ENCODE peak calls at places on chromosome 7, in six cellular contexts. One of them, this sample, is unnamed.

GRCh38 chr7:13188236-13188635 is 500.8 kb downstream of the ARL4A start:
- DNase-seq in GM12891: no peak
- DNase-seq in K562: no peak
- DNase-seq in HepG2: no peak
- DNase-seq in GM12878: no peak
- DNase-seq in H1: no peak
- DNase-seq in this sample: no peak

GRCh38 chr7:111639894-111640293 is 77.6 kb upstream of the IMMP2L start:
- DNase-seq in GM12891: no peak
- DNase-seq in K562: no peak
- DNase-seq in HepG2: no peak
- DNase-seq in GM12878: no peak
- DNase-seq in H1: no peak
- DNase-seq in this sample: no peak

GRCh38 chr7:50393076-50393475 is 57.1 kb downstream of the FIGNL1 start:
- DNase-seq in GM12891: no peak
- DNase-seq in K562: peak
- DNase-seq in HepG2: no peak
- DNase-seq in GM12878: no peak
- DNase-seq in H1: no peak
- DNase-seq in this sample: no peak

GRCh38 chr7:128869138-128869943 is 6.7 kb downstream of the ATP6V1F start:
- DNase-seq in GM12891: peak
- DNase-seq in K562: no peak
- DNase-seq in HepG2: no peak
- DNase-seq in GM12878: no peak
- DNase-seq in H1: no peak
- DNase-seq in this sample: peak

GRCh38 chr7:138491612-138492386 is 31.7 kb downstream of the TRIM24 start:
- DNase-seq in GM12891: no peak
- DNase-seq in K562: no peak
- DNase-seq in HepG2: no peak
- DNase-seq in GM12878: no peak
- DNase-seq in H1: no peak
- DNase-seq in this sample: no peak

GRCh38 chr7:151495360-151495759 is 24.3 kb downstream of the RHEB start:
- DNase-seq in GM12891: no peak
- DNase-seq in K562: no peak
- DNase-seq in HepG2: no peak
- DNase-seq in GM12878: no peak
- DNase-seq in H1: no peak
- DNase-seq in this sample: no peak

GRCh38 chr7:116145245-116145852 is 65.0 kb upstream of the TES start:
- DNase-seq in GM12891: no peak
- DNase-seq in K562: no peak
- DNase-seq in HepG2: no peak
- DNase-seq in GM12878: no peak
- DNase-seq in H1: no peak
- DNase-seq in this sample: no peak

GRCh38 chr7:55325371-55325792 is 39.8 kb upstream of the LANCL2 start:
- DNase-seq in GM12891: no peak
- DNase-seq in K562: no peak
- DNase-seq in HepG2: no peak
- DNase-seq in GM12878: no peak
- DNase-seq in H1: no peak
- DNase-seq in this sample: no peak

GRCh38 chr7:37054631-37055300 is 330.5 kb upstream of the AOAH start:
- DNase-seq in GM12891: no peak
- DNase-seq in K562: no peak
- DNase-seq in HepG2: no peak
- DNase-seq in GM12878: no peak
- DNase-seq in H1: no peak
- DNase-seq in this sample: no peak

GRCh38 chr7:112108984-112109383 is 97.2 kb downstream of the DOCK4 start:
- DNase-seq in GM12891: no peak
- DNase-seq in K562: no peak
- DNase-seq in HepG2: no peak
- DNase-seq in GM12878: no peak
- DNase-seq in H1: no peak
- DNase-seq in this sample: no peak

GRCh38 chr7:12067156-12067831 is 143.8 kb upstream of the TMEM106B start:
- DNase-seq in GM12891: no peak
- DNase-seq in K562: peak
- DNase-seq in HepG2: peak
- DNase-seq in GM12878: peak
- DNase-seq in H1: peak
- DNase-seq in this sample: peak

GRCh38 chr7:30549933-30550493 is 44.7 kb upstream of the GARS1 start:
- DNase-seq in GM12891: no peak
- DNase-seq in K562: no peak
- DNase-seq in HepG2: no peak
- DNase-seq in GM12878: no peak
- DNase-seq in H1: no peak
- DNase-seq in this sample: no peak

GRCh38 chr7:37118029-37118428 is 330.6 kb downstream of the ELMO1 start:
- DNase-seq in GM12891: no peak
- DNase-seq in K562: no peak
- DNase-seq in HepG2: no peak
- DNase-seq in GM12878: no peak
- DNase-seq in H1: no peak
- DNase-seq in this sample: no peak

GRCh38 chr7:127629268-127629854 is 11.4 kb upstream of the PAX4 start:
- DNase-seq in GM12891: peak
- DNase-seq in K562: peak
- DNase-seq in HepG2: peak
- DNase-seq in GM12878: no peak
- DNase-seq in H1: peak
- DNase-seq in this sample: no peak

GRCh38 chr7:121401896-121402295 is 5.8 kb upstream of the FAM3C start:
- DNase-seq in GM12891: no peak
- DNase-seq in K562: no peak
- DNase-seq in HepG2: no peak
- DNase-seq in GM12878: no peak
- DNase-seq in H1: no peak
- DNase-seq in this sample: no peak

GRCh38 chr7:20220824-20221547 is 3.8 kb upstream of the MACC1 start:
- DNase-seq in GM12891: no peak
- DNase-seq in K562: no peak
- DNase-seq in HepG2: no peak
- DNase-seq in GM12878: no peak
- DNase-seq in H1: no peak
- DNase-seq in this sample: no peak

GRCh38 chr7:151247611-151248176 is 800 bp downstream of the SMARCD3 start:
- DNase-seq in GM12891: no peak
- DNase-seq in K562: no peak
- DNase-seq in HepG2: no peak
- DNase-seq in GM12878: no peak
- DNase-seq in H1: no peak
- DNase-seq in this sample: no peak

GRCh38 chr7:77327067-77327931 is 88.8 kb downstream of the GSAP start:
- DNase-seq in GM12891: no peak
- DNase-seq in K562: no peak
- DNase-seq in HepG2: peak
- DNase-seq in GM12878: no peak
- DNase-seq in H1: no peak
- DNase-seq in this sample: no peak

GRCh38 chr7:101815826-101816488 is 1.5 kb upstream of the CUX1 start:
- DNase-seq in GM12891: peak
- DNase-seq in K562: peak
- DNase-seq in HepG2: peak
- DNase-seq in GM12878: no peak
- DNase-seq in H1: peak
- DNase-seq in this sample: no peak

GRCh38 chr7:47601881-47602249 is 20.0 kb upstream of the TNS3 start:
- DNase-seq in GM12891: no peak
- DNase-seq in K562: no peak
- DNase-seq in HepG2: peak
- DNase-seq in GM12878: no peak
- DNase-seq in H1: no peak
- DNase-seq in this sample: no peak

GRCh38 chr7:55539380-55539779 is 32.9 kb downstream of the VOPP1 start:
- DNase-seq in GM12891: no peak
- DNase-seq in K562: no peak
- DNase-seq in HepG2: no peak
- DNase-seq in GM12878: no peak
- DNase-seq in H1: no peak
- DNase-seq in this sample: no peak

GRCh38 chr7:158997110-158997453 is 140.7 kb downstream of the DYNC2I1 start:
- DNase-seq in GM12891: no peak
- DNase-seq in K562: no peak
- DNase-seq in HepG2: no peak
- DNase-seq in GM12878: no peak
- DNase-seq in H1: no peak
- DNase-seq in this sample: no peak

GRCh38 chr7:113774182-113774807 is 144.5 kb downstream of the PPP1R3A start:
- DNase-seq in GM12891: peak
- DNase-seq in K562: no peak
- DNase-seq in HepG2: peak
- DNase-seq in GM12878: no peak
- DNase-seq in H1: no peak
- DNase-seq in this sample: no peak

GRCh38 chr7:73703985-73704639 is 15.4 kb downstream of the STX1A start:
- DNase-seq in GM12891: peak
- DNase-seq in K562: peak
- DNase-seq in HepG2: no peak
- DNase-seq in GM12878: no peak
- DNase-seq in H1: peak
- DNase-seq in this sample: no peak

GRCh38 chr7:2956526-2957368 is 86.9 kb downstream of the CARD11 start:
- DNase-seq in GM12891: no peak
- DNase-seq in K562: peak
- DNase-seq in HepG2: no peak
- DNase-seq in GM12878: no peak
- DNase-seq in H1: no peak
- DNase-seq in this sample: no peak

GRCh38 chr7:142375710-142376313 is 118.0 kb upstream of the PRSS58 start:
- DNase-seq in GM12891: no peak
- DNase-seq in K562: no peak
- DNase-seq in HepG2: no peak
- DNase-seq in GM12878: no peak
- DNase-seq in H1: peak
- DNase-seq in this sample: no peak

GRCh38 chr7:3429981-3430380 is 128.9 kb downstream of the SDK1 start:
- DNase-seq in GM12891: no peak
- DNase-seq in K562: no peak
- DNase-seq in HepG2: no peak
- DNase-seq in GM12878: no peak
- DNase-seq in H1: no peak
- DNase-seq in this sample: no peak

GRCh38 chr7:46024263-46024916 is 103.3 kb upstream of the IGFBP3 start:
- DNase-seq in GM12891: no peak
- DNase-seq in K562: no peak
- DNase-seq in HepG2: no peak
- DNase-seq in GM12878: no peak
- DNase-seq in H1: no peak
- DNase-seq in this sample: no peak

GRCh38 chr7:73894851-73895441 is 34.0 kb downstream of the TMEM270 start:
- DNase-seq in GM12891: no peak
- DNase-seq in K562: peak
- DNase-seq in HepG2: no peak
- DNase-seq in GM12878: no peak
- DNase-seq in H1: no peak
- DNase-seq in this sample: no peak

GRCh38 chr7:152674860-152675760 is 831 bp downstream of the XRCC2 start:
- DNase-seq in GM12891: no peak
- DNase-seq in K562: peak
- DNase-seq in HepG2: peak
- DNase-seq in GM12878: no peak
- DNase-seq in H1: no peak
- DNase-seq in this sample: no peak

GRCh38 chr7:89183726-89184125 is 388.2 kb upstream of the TEX47 start:
- DNase-seq in GM12891: no peak
- DNase-seq in K562: no peak
- DNase-seq in HepG2: no peak
- DNase-seq in GM12878: no peak
- DNase-seq in H1: no peak
- DNase-seq in this sample: no peak

GRCh38 chr7:100118388-100119074 is 627 bp downstream of the TAF6 start:
- DNase-seq in GM12891: no peak
- DNase-seq in K562: no peak
- DNase-seq in HepG2: no peak
- DNase-seq in GM12878: no peak
- DNase-seq in H1: no peak
- DNase-seq in this sample: no peak

GRCh38 chr7:12062062-12062461 is 149.0 kb upstream of the TMEM106B start:
- DNase-seq in GM12891: no peak
- DNase-seq in K562: no peak
- DNase-seq in HepG2: no peak
- DNase-seq in GM12878: no peak
- DNase-seq in H1: no peak
- DNase-seq in this sample: no peak

GRCh38 chr7:133023370-133024075 is 58.4 kb downstream of the CHCHD3 start:
- DNase-seq in GM12891: no peak
- DNase-seq in K562: no peak
- DNase-seq in HepG2: no peak
- DNase-seq in GM12878: no peak
- DNase-seq in H1: no peak
- DNase-seq in this sample: no peak

GRCh38 chr7:8085420-8085819 is 116.8 kb downstream of the GLCCI1 start:
- DNase-seq in GM12891: no peak
- DNase-seq in K562: no peak
- DNase-seq in HepG2: no peak
- DNase-seq in GM12878: no peak
- DNase-seq in H1: no peak
- DNase-seq in this sample: no peak

GRCh38 chr7:96004598-96004997 is 232.2 kb downstream of the DYNC1I1 start:
- DNase-seq in GM12891: no peak
- DNase-seq in K562: no peak
- DNase-seq in HepG2: no peak
- DNase-seq in GM12878: no peak
- DNase-seq in H1: no peak
- DNase-seq in this sample: no peak
- TF ChIP-seq TAF1 in GM12891: no peak
- TF ChIP-seq TAF1 in K562: no peak
- TF ChIP-seq TAF1 in HepG2: no peak
- TF ChIP-seq TAF1 in GM12878: no peak
- TF ChIP-seq TAF1 in H1: no peak
- TF ChIP-seq TAF1 in this sample: no peak

GRCh38 chr7:39413866-39414668 is 152.1 kb upstream of the YAE1 start:
- DNase-seq in GM12891: peak
- DNase-seq in K562: peak
- DNase-seq in HepG2: peak
- DNase-seq in GM12878: peak
- DNase-seq in H1: peak
- DNase-seq in this sample: peak
- TF ChIP-seq POLR2A in GM12891: no peak
- TF ChIP-seq POLR2A in K562: no peak
- TF ChIP-seq POLR2A in HepG2: no peak
- TF ChIP-seq POLR2A in GM12878: no peak
- TF ChIP-seq POLR2A in H1: no peak
- TF ChIP-seq POLR2A in this sample: no peak

GRCh38 chr7:901388-902154 is 25.2 kb downstream of the GET4 start:
- DNase-seq in GM12891: peak
- DNase-seq in K562: peak
- DNase-seq in HepG2: peak
- DNase-seq in GM12878: no peak
- DNase-seq in H1: peak
- DNase-seq in this sample: peak
- TF ChIP-seq POLR2AphosphoS5 in GM12891: no peak
- TF ChIP-seq POLR2AphosphoS5 in K562: no peak
- TF ChIP-seq POLR2AphosphoS5 in HepG2: no peak
- TF ChIP-seq POLR2AphosphoS5 in GM12878: no peak
- TF ChIP-seq POLR2AphosphoS5 in H1: no peak
- TF ChIP-seq POLR2AphosphoS5 in this sample: no peak

GRCh38 chr7:16465469-16466086 is at the start of gene SOSTDC1:
- DNase-seq in GM12891: no peak
- DNase-seq in K562: peak
- DNase-seq in HepG2: no peak
- DNase-seq in GM12878: no peak
- DNase-seq in H1: peak
- DNase-seq in this sample: no peak
- TF ChIP-seq TAF1 in GM12891: no peak
- TF ChIP-seq TAF1 in K562: no peak
- TF ChIP-seq TAF1 in HepG2: no peak
- TF ChIP-seq TAF1 in GM12878: no peak
- TF ChIP-seq TAF1 in H1: no peak
- TF ChIP-seq TAF1 in this sample: no peak